ENCODE peak calls at places on chromosomes 4 and X, in five cellular contexts. One of them, this sample, is unnamed.
A peak's percentile ranks its signal among the peaks of the same experiment; 100 is the strongest.

GRCh38 chrX:9227276-9227675 is 193.3 kb upstream of the FAM9B start:
- DNase-seq in transverse colon: no peak
- DNase-seq in HCT116: no peak
- DNase-seq in SJCRH30: no peak
- DNase-seq in brain microvascular endothelial cell: no peak
- DNase-seq in this sample: no peak

GRCh38 chrX:49761481-49761880 is 65.7 kb upstream of the PAGE1 start:
- DNase-seq in transverse colon: no peak
- DNase-seq in HCT116: no peak
- DNase-seq in SJCRH30: no peak
- DNase-seq in brain microvascular endothelial cell: no peak
- DNase-seq in this sample: no peak

GRCh38 chrX:86604620-86605019 is 456.4 kb downstream of the DACH2 start:
- DNase-seq in transverse colon: no peak
- DNase-seq in HCT116: no peak
- DNase-seq in SJCRH30: no peak
- DNase-seq in brain microvascular endothelial cell: peak; percentile 0
- DNase-seq in this sample: no peak

GRCh38 chr4:173536808-173537429 is 6.9 kb upstream of the HAND2 start:
- DNase-seq in transverse colon: no peak
- DNase-seq in HCT116: peak; percentile 16
- DNase-seq in SJCRH30: no peak
- DNase-seq in brain microvascular endothelial cell: no peak
- DNase-seq in this sample: no peak

GRCh38 chr4:139943277-139943676 is 210.7 kb downstream of the MAML3 start:
- DNase-seq in transverse colon: no peak
- DNase-seq in HCT116: no peak
- DNase-seq in SJCRH30: peak; percentile 50
- DNase-seq in brain microvascular endothelial cell: no peak
- DNase-seq in this sample: no peak

GRCh38 chrX:38986586-38986985 is 185.3 kb downstream of the MID1IP1 start:
- DNase-seq in transverse colon: no peak
- DNase-seq in HCT116: no peak
- DNase-seq in SJCRH30: no peak
- DNase-seq in brain microvascular endothelial cell: no peak
- DNase-seq in this sample: no peak

GRCh38 chrX:131675596-131676194 is 131.8 kb downstream of the OR13H1 start:
- DNase-seq in transverse colon: no peak
- DNase-seq in HCT116: peak; percentile 7
- DNase-seq in SJCRH30: no peak
- DNase-seq in brain microvascular endothelial cell: peak; percentile 16
- DNase-seq in this sample: no peak

GRCh38 chr4:170853422-170854021 is 763.8 kb upstream of the AADAT start:
- DNase-seq in transverse colon: peak; percentile 49
- DNase-seq in HCT116: peak; percentile 48
- DNase-seq in SJCRH30: peak; percentile 26
- DNase-seq in brain microvascular endothelial cell: peak; percentile 32
- DNase-seq in this sample: no peak

GRCh38 chr4:148053298-148054003 is 321.6 kb downstream of the ARHGAP10 start:
- DNase-seq in transverse colon: no peak
- DNase-seq in HCT116: no peak
- DNase-seq in SJCRH30: peak; percentile 25
- DNase-seq in brain microvascular endothelial cell: no peak
- DNase-seq in this sample: no peak

GRCh38 chrX:23787745-23788118 is 4.8 kb downstream of the SAT1 start:
- DNase-seq in transverse colon: no peak
- DNase-seq in HCT116: no peak
- DNase-seq in SJCRH30: no peak
- DNase-seq in brain microvascular endothelial cell: no peak
- DNase-seq in this sample: no peak
- H3K27ac ChIP-seq in transverse colon: peak overlapping the region; percentile 42
- H3K27ac ChIP-seq in HCT116: peak overlapping the region; percentile 53
- H3K27ac ChIP-seq in SJCRH30: no peak overlapping the region
- H3K27ac ChIP-seq in brain microvascular endothelial cell: no peak overlapping the region
- H3K27ac ChIP-seq in this sample: no peak overlapping the region

GRCh38 chrX:48592971-48593370 is 4.3 kb upstream of the WDR13 start:
- DNase-seq in transverse colon: no peak
- DNase-seq in HCT116: no peak
- DNase-seq in SJCRH30: no peak
- DNase-seq in brain microvascular endothelial cell: no peak
- DNase-seq in this sample: no peak

GRCh38 chrX:48589482-48590162 is 7.7 kb upstream of the WDR13 start:
- DNase-seq in transverse colon: no peak
- DNase-seq in HCT116: no peak
- DNase-seq in SJCRH30: no peak
- DNase-seq in brain microvascular endothelial cell: no peak
- DNase-seq in this sample: no peak

GRCh38 chrX:48584698-48585097 is 10.4 kb downstream of the RBM3 start:
- DNase-seq in transverse colon: no peak
- DNase-seq in HCT116: no peak
- DNase-seq in SJCRH30: no peak
- DNase-seq in brain microvascular endothelial cell: no peak
- DNase-seq in this sample: no peak

GRCh38 chrX:48595929-48596328 is 1.4 kb upstream of the WDR13 start:
- DNase-seq in transverse colon: no peak
- DNase-seq in HCT116: no peak
- DNase-seq in SJCRH30: no peak
- DNase-seq in brain microvascular endothelial cell: no peak
- DNase-seq in this sample: no peak

DNA sequence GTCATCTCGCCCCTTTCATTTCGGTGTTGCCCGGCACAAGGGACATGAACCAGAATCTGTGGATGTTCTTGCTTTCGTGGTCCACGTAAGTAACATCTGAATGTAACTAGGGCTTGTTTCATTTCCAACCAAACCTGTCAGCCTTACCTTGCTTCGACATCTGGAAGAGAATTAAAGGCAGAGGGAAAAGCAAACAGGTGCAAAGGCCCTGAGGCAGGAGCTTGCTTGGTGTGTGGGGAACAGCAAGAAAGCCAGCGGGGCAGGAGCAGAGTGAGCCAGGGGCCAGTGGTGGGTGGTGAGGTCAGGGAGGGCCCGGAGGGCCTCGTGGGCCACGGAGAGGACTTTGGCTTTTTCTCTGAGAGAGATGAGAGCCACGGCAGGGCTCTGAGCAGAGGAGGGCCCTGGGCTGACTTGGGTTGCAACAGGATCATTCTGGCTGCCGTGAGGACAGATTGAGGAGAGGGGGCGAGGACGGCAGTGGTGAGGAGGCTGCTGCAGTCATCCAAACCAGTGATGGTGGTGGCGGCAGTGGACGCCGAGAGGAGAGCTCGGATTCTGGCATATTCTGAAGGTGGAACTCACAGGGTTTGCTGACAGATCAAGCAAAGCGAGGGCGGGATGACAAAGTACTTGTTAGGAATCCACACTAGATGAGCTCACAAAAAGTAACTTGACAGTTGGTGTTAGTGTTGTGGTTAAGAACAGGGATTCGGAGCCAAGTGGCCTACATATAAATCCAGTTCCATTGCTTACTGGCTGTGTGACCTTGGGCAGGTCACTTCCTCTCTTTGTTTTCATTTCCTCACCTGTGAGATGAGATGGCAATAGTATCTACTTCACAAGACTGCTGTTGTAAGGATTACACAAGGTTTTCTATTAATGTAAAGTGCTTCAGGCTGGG is 6.8 kb upstream of the WDR13 start:
- DNase-seq in transverse colon: no peak
- DNase-seq in HCT116: no peak
- DNase-seq in SJCRH30: no peak
- DNase-seq in brain microvascular endothelial cell: no peak
- DNase-seq in this sample: no peak
- H3K27ac ChIP-seq in transverse colon: peak overlapping the region; percentile 24
- H3K27ac ChIP-seq in HCT116: no peak overlapping the region
- H3K27ac ChIP-seq in SJCRH30: no peak overlapping the region
- H3K27ac ChIP-seq in brain microvascular endothelial cell: peak overlapping the region; percentile 73
- H3K27ac ChIP-seq in this sample: no peak overlapping the region

GRCh38 chr4:39256436-39256835 is 74.1 kb downstream of the WDR19 start:
- DNase-seq in transverse colon: no peak
- DNase-seq in HCT116: no peak
- DNase-seq in SJCRH30: no peak
- DNase-seq in brain microvascular endothelial cell: peak; percentile 15
- DNase-seq in this sample: no peak
- H3K27ac ChIP-seq in transverse colon: no peak overlapping the region
- H3K27ac ChIP-seq in HCT116: no peak overlapping the region
- H3K27ac ChIP-seq in SJCRH30: peak overlapping the region; percentile 48
- H3K27ac ChIP-seq in brain microvascular endothelial cell: peak overlapping the region; percentile 2
- H3K27ac ChIP-seq in this sample: no peak overlapping the region

GRCh38 chr4:158170691-158171455 is 2.0 kb downstream of the GASK1B start:
- DNase-seq in transverse colon: peak; percentile 45
- DNase-seq in HCT116: no peak
- DNase-seq in SJCRH30: peak; percentile 38
- DNase-seq in brain microvascular endothelial cell: no peak
- DNase-seq in this sample: no peak
- H3K27ac ChIP-seq in transverse colon: peak overlapping the region; percentile 70
- H3K27ac ChIP-seq in HCT116: no peak overlapping the region
- H3K27ac ChIP-seq in SJCRH30: peak overlapping the region; percentile 90
- H3K27ac ChIP-seq in brain microvascular endothelial cell: no peak overlapping the region
- H3K27ac ChIP-seq in this sample: peak overlapping the region; percentile 39

DNA sequence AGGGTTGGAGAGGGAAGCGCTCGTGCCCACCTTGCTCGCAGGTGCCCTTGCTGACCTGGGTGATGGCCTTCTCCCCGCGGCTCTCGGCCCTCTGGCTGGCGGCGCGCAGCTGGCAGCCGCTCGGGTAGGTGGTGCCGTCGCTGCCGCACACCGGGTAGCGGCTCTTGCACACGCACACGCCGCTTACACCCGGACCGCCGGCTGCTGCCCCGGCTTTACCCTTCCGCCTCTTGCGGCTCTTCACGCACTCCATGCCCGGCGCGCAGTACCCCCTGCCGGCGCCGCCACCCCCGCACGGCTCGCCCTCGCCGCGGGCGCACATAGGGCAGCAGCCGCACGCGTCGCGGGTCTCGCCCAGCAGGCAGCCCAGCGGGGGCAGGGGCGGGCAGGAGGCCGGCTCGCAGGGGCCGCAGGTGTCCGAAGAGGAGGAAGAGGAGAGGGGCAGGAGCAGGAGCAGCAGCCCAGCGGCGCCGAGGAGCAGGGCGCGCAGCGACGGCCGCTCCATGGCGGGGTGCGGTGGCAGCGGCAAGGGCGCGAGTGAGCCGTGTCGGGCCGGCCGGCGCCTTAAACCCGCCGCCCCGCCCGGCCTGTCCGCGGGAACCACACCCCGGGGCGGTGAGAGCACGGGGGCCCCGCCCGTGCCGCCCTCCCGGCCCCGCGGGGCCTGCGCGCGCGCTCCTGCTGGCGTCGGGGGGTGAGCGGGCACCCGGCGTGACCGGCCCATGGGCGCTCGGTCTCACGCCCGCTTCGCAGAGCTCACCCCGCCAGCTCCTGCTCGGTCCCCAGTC is at the start of gene IGFBP7:
- DNase-seq in transverse colon: peak; percentile 61
- DNase-seq in HCT116: no peak
- DNase-seq in SJCRH30: no peak
- DNase-seq in brain microvascular endothelial cell: no peak
- DNase-seq in this sample: peak; percentile 30
- H3K27ac ChIP-seq in transverse colon: peak within 1 kb of the TSS; percentile 89
- H3K27ac ChIP-seq in HCT116: no peak within 1 kb of the TSS
- H3K27ac ChIP-seq in SJCRH30: peak within 1 kb of the TSS; percentile 14
- H3K27ac ChIP-seq in brain microvascular endothelial cell: peak within 1 kb of the TSS; percentile 88
- H3K27ac ChIP-seq in this sample: peak within 1 kb of the TSS; percentile 69

GRCh38 chr4:88623097-88623496 is 30.8 kb downstream of the HERC3 start:
- DNase-seq in transverse colon: no peak
- DNase-seq in HCT116: no peak
- DNase-seq in SJCRH30: no peak
- DNase-seq in brain microvascular endothelial cell: peak; percentile 75
- DNase-seq in this sample: no peak

GRCh38 chr4:88629826-88630225 is 37.5 kb downstream of the HERC3 start:
- DNase-seq in transverse colon: no peak
- DNase-seq in HCT116: no peak
- DNase-seq in SJCRH30: no peak
- DNase-seq in brain microvascular endothelial cell: no peak
- DNase-seq in this sample: no peak

GRCh38 chr4:88630756-88631155 is 38.5 kb downstream of the HERC3 start:
- DNase-seq in transverse colon: no peak
- DNase-seq in HCT116: no peak
- DNase-seq in SJCRH30: no peak
- DNase-seq in brain microvascular endothelial cell: peak; percentile 63
- DNase-seq in this sample: no peak

DNA sequence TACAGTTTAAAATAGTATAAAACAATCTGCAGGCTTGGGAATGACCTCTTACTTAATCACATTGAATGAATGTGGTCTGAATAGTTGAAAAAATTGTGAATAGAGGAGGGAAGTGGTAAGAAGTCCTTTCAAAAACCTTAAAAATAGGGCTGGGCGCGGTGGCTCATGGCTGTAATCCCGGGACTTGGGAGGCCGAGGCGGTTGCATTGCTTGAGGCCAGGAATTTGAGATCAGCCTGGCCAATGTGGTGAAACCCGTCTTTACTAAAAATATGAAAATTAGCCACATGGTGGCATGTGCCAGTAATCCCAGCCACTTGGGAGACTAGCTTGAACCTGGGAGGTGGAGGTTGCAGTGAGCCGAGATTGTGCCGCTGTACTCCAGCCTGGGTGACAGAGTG is 36.5 kb downstream of the HERC3 start:
- DNase-seq in transverse colon: no peak
- DNase-seq in HCT116: no peak
- DNase-seq in SJCRH30: no peak
- DNase-seq in brain microvascular endothelial cell: no peak
- DNase-seq in this sample: peak; percentile 10
- H3K27ac ChIP-seq in transverse colon: no peak overlapping the region
- H3K27ac ChIP-seq in HCT116: no peak overlapping the region
- H3K27ac ChIP-seq in SJCRH30: no peak overlapping the region
- H3K27ac ChIP-seq in brain microvascular endothelial cell: no peak overlapping the region
- H3K27ac ChIP-seq in this sample: no peak overlapping the region

This sample was measured in substantia nigra.